ENCODE peak calls at places on chromosomes 2 and 18, in five cellular contexts. O is esophagus squamous epithelium, Q is tibial artery, T is A549, S is small intestine. X is an unnamed sample.

GRCh38 chr2:83394134-83394965 is 1064.7 kb downstream of the SUCLG1 start:
- DNase-seq in O (no peak), Q (no peak), T (no peak), S (no peak), X (no peak)

GRCh38 chr2:144996225-144996795 is 476.4 kb upstream of the ZEB2 start:
- DNase-seq in O (no peak), Q (no peak), T (no peak), S (no peak), X (no peak)

GRCh38 chr2:242051440-242051839 is 181.9 kb downstream of the RTP5 start:
- DNase-seq in O (no peak), Q (no peak), T (no peak), S (no peak), X (no peak)

GRCh38 chr2:127526940-127527804 is 883 bp upstream of the IWS1 start:
- DNase-seq in O (no peak), Q (no peak), T (no peak), S (peak; percentile 84), X (no peak)

GRCh38 chr2:20391951-20392699 is 41.5 kb upstream of the PUM2 start:
- DNase-seq in O (no peak), Q (no peak), T (peak; percentile 44), S (peak; percentile 37), X (no peak)

GRCh38 chr2:187618813-187619212 is 64.6 kb upstream of the TFPI start:
- DNase-seq in O (no peak), Q (no peak), T (no peak), S (no peak), X (no peak)

GRCh38 chr18:57660961-57661360 is 39.3 kb upstream of the NARS1 start:
- DNase-seq in O (no peak), Q (no peak), T (no peak), S (no peak), X (no peak)

GRCh38 chr2:105187531-105187930 is 54.0 kb upstream of the GPR45 start:
- DNase-seq in O (no peak), Q (no peak), T (no peak), S (no peak), X (no peak)

GRCh38 chr18:77650799-77651385 is 401.2 kb downstream of the GALR1 start:
- DNase-seq in O (no peak), Q (no peak), T (peak; percentile 44), S (peak; percentile 48), X (peak; percentile 71)

GRCh38 chr2:65728477-65729180 is 296.2 kb upstream of the SPRED2 start:
- DNase-seq in O (no peak), Q (no peak), T (no peak), S (peak; percentile 2), X (no peak)

GRCh38 chr2:43605079-43605655 is 9.3 kb upstream of the THADA start:
- DNase-seq in O (no peak), Q (no peak), T (peak; percentile 79), S (peak; percentile 35), X (no peak)

GRCh38 chr2:150621800-150622199 is 134.3 kb upstream of the RND3 start:
- DNase-seq in O (no peak), Q (no peak), T (peak; percentile 49), S (no peak), X (no peak)

GRCh38 chr2:59584958-59585357 is 968.5 kb downstream of the BCL11A start:
- DNase-seq in O (no peak), Q (no peak), T (peak; percentile 11), S (no peak), X (no peak)

GRCh38 chr2:203097735-203098134 is 83.1 kb downstream of the NBEAL1 start:
- DNase-seq in O (no peak), Q (no peak), T (peak; percentile 42), S (peak; percentile 22), X (no peak)

GRCh38 chr2:100817388-100817985 is 2.5 kb upstream of the NPAS2 start:
- DNase-seq in O (no peak), Q (no peak), T (no peak), S (no peak), X (no peak)
- H3K4me3 ChIP-seq in O (peak overlapping the region; percentile 81), Q (no peak overlapping the region), T (no peak overlapping the region), S (no peak overlapping the region), X (no peak overlapping the region)

GRCh38 chr2:70084973-70085710 is 2.1 kb upstream of the PCBP1 start:
- DNase-seq in O (no peak), Q (peak; percentile 71), T (no peak), S (peak; percentile 83), X (no peak)
- H3K4me3 ChIP-seq in O (peak overlapping the region; percentile 67), Q (peak overlapping the region; percentile 95), T (no peak overlapping the region), S (no peak overlapping the region), X (peak overlapping the region; percentile 67)

DNA sequence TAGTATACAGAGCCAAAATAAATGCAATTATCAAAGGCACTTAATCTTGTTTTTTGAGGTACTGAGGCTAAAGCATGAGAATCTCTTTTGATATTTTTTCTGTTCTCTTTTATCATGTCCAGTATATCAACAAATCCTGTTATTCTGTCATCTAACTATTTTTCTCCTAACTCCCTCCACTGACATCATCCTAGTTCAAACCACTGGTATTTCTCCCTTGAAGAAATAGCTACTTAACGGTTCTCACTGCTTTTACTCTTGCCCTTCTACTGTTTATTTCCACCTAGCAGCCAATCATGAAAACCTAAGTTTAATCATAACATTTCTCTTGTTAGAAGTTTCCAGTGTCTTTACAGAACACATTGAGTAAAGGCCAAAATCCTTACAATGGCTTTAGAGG is 317.6 kb downstream of the GPD2 start:
- DNase-seq in O (no peak), Q (no peak), T (no peak), S (no peak), X (no peak)
- H3K4me3 ChIP-seq in O (no peak overlapping the region), Q (no peak overlapping the region), T (no peak overlapping the region), S (no peak overlapping the region), X (no peak overlapping the region)

GRCh38 chr2:109331864-109332848 is 203.2 kb downstream of the SH3RF3 start:
- DNase-seq in O (peak; percentile 29), Q (peak; percentile 87), T (peak; percentile 36), S (peak; percentile 13), X (peak; percentile 89)

GRCh38 chr2:109331081-109331480 is 202.1 kb downstream of the SH3RF3 start:
- DNase-seq in O (no peak), Q (no peak), T (no peak), S (no peak), X (no peak)

GRCh38 chr2:109333414-109334194 is 204.6 kb downstream of the SH3RF3 start:
- DNase-seq in O (no peak), Q (no peak), T (peak; percentile 8), S (no peak), X (no peak)

GRCh38 chr2:109330056-109330455 is 201.1 kb downstream of the SH3RF3 start:
- DNase-seq in O (no peak), Q (no peak), T (no peak), S (no peak), X (no peak)

GRCh38 chr2:109332880-109333279 is 203.9 kb downstream of the SH3RF3 start:
- DNase-seq in O (no peak), Q (no peak), T (no peak), S (no peak), X (no peak)
- H3K4me3 ChIP-seq in O (no peak overlapping the region), Q (no peak overlapping the region), T (no peak overlapping the region), S (no peak overlapping the region), X (no peak overlapping the region)